ENCODE peak calls at places on chromosomes 6 and 20, in eight cellular contexts. G is WTC11, Z is BJ, T is H9, V is heart left ventricle, W is cardiac muscle cell, P is HCT116, C is fibroblast of mammary gland. I is an unnamed sample.

GRCh38 chr6:168025831-168026325 is 28.4 kb downstream of the KIF25 start:
- DNase-seq in G (no peak), Z (no peak), T (no peak), V (no peak), W (no peak), P (no peak), C (no peak), I (no peak)

GRCh38 chr20:36969478-36970186 is 18.1 kb upstream of the SAMHD1 start:
- DNase-seq in G (no peak), Z (no peak), T (no peak), V (no peak), W (no peak), P (no peak), C (no peak), I (no peak)

GRCh38 chr20:62021794-62022419 is 43.8 kb downstream of the TAF4 start:
- DNase-seq in G (no peak), Z (no peak), T (no peak), V (no peak), W (no peak), P (no peak), C (no peak), I (no peak)

GRCh38 chr20:46400828-46401477 is 5.5 kb downstream of the ELMO2 start:
- DNase-seq in G (no peak), Z (peak; percentile 50), T (no peak), V (no peak), W (no peak), P (no peak), C (peak; percentile 61), I (no peak)

GRCh38 chr6:116933488-116933887 is 56.4 kb downstream of the RFX6 start:
- DNase-seq in G (no peak), Z (no peak), T (no peak), V (no peak), W (no peak), P (no peak), C (no peak), I (no peak)

GRCh38 chr20:11849976-11850670 is 67.6 kb upstream of the BTBD3 start:
- DNase-seq in G (no peak), Z (no peak), T (no peak), V (no peak), W (no peak), P (peak; percentile 8), C (peak; percentile 93), I (no peak)

GRCh38 chr6:168459572-168459971 is 18.6 kb downstream of the SMOC2 start:
- DNase-seq in G (no peak), Z (no peak), T (no peak), V (no peak), W (no peak), P (no peak), C (no peak), I (no peak)

GRCh38 chr6:110216140-110216539 is 35.9 kb downstream of the CDC40 start:
- DNase-seq in G (no peak), Z (no peak), T (no peak), V (no peak), W (no peak), P (no peak), C (no peak), I (no peak)

GRCh38 chr6:123803862-123804681 is at the start of gene NKAIN2:
- DNase-seq in G (peak; percentile 60), Z (no peak), T (peak; percentile 78), V (peak; percentile 27), W (peak; percentile 74), P (no peak), C (no peak), I (peak; percentile 24)

GRCh38 chr6:87722831-87723726 is 21.0 kb upstream of the AKIRIN2 start:
- DNase-seq in G (peak; percentile 46), Z (peak; percentile 79), T (peak; percentile 81), V (peak; percentile 80), W (peak; percentile 23), P (peak; percentile 75), C (peak; percentile 98), I (peak; percentile 58)

GRCh38 chr6:169339731-169340314 is 86.2 kb upstream of the THBS2 start:
- DNase-seq in G (no peak), Z (no peak), T (no peak), V (no peak), W (no peak), P (no peak), C (no peak), I (peak; percentile 41)

GRCh38 chr20:18851556-18852098 is 38.0 kb downstream of the SCP2D1 start:
- DNase-seq in G (no peak), Z (no peak), T (no peak), V (no peak), W (no peak), P (no peak), C (no peak), I (no peak)

GRCh38 chr20:48621256-48622078 is 206.3 kb downstream of the PREX1 start:
- DNase-seq in G (no peak), Z (no peak), T (no peak), V (no peak), W (no peak), P (no peak), C (no peak), I (peak; percentile 76)

GRCh38 chr6:101401792-101402617 is 8.5 kb downstream of the GRIK2 start:
- DNase-seq in G (peak; percentile 75), Z (no peak), T (peak; percentile 83), V (peak; percentile 40), W (peak; percentile 61), P (no peak), C (no peak), I (no peak)

GRCh38 chr20:47857142-47857993 is 72.1 kb upstream of the SULF2 start:
- DNase-seq in G (no peak), Z (no peak), T (no peak), V (peak; percentile 53), W (no peak), P (no peak), C (peak; percentile 34), I (no peak)

GRCh38 chr20:43925215-43925614 is 10.6 kb downstream of the TOX2 start:
- DNase-seq in G (no peak), Z (no peak), T (no peak), V (no peak), W (no peak), P (no peak), C (no peak), I (no peak)

GRCh38 chr6:109308018-109308492 is 74.2 kb downstream of the CD164 start:
- DNase-seq in G (no peak), Z (peak; percentile 7), T (no peak), V (peak; percentile 70), W (no peak), P (no peak), C (peak; percentile 98), I (no peak)

GRCh38 chr6:25137497-25137896 is 141.7 kb upstream of the CARMIL1 start:
- DNase-seq in G (no peak), Z (no peak), T (no peak), V (no peak), W (no peak), P (no peak), C (peak; percentile 39), I (no peak)

GRCh38 chr20:10715035-10715434 is 41.2 kb upstream of the JAG1 start:
- DNase-seq in G (no peak), Z (no peak), T (no peak), V (no peak), W (no peak), P (no peak), C (peak; percentile 56), I (no peak)

GRCh38 chr6:34589633-34590139 is 33.6 kb upstream of the SPDEF start:
- DNase-seq in G (no peak), Z (no peak), T (no peak), V (no peak), W (no peak), P (no peak), C (no peak), I (no peak)
- TF ChIP-seq CTCF in G (no peak), Z (no peak), T (peak; percentile 43), V (no peak), W (no peak), P (no peak), C (no peak), I (peak; percentile 8)

GRCh38 chr6:5174756-5175155 is 86.0 kb downstream of the LYRM4 start:
- DNase-seq in G (no peak), Z (no peak), T (no peak), V (no peak), W (no peak), P (no peak), C (no peak), I (no peak)

GRCh38 chr6:5175635-5176034 is 85.1 kb downstream of the LYRM4 start:
- DNase-seq in G (no peak), Z (no peak), T (no peak), V (no peak), W (no peak), P (no peak), C (no peak), I (no peak)

GRCh38 chr6:5173862-5174643 is 86.7 kb downstream of the LYRM4 start:
- DNase-seq in G (no peak), Z (no peak), T (no peak), V (no peak), W (no peak), P (no peak), C (no peak), I (no peak)

GRCh38 chr6:5172057-5172683 is 87.0 kb downstream of the PPP1R3G start:
- DNase-seq in G (no peak), Z (no peak), T (no peak), V (no peak), W (no peak), P (no peak), C (no peak), I (no peak)

GRCh38 chr6:5175195-5175594 is 85.6 kb downstream of the LYRM4 start:
- DNase-seq in G (peak; percentile 77), Z (no peak), T (peak; percentile 74), V (no peak), W (peak; percentile 49), P (no peak), C (peak; percentile 10), I (no peak)
- TF ChIP-seq CTCF in G (peak; percentile 58), Z (peak; percentile 22), T (peak; percentile 87), V (no peak), W (peak; percentile 42), P (peak; percentile 66), C (peak; percentile 41), I (no peak)

GRCh38 chr20:32437391-32438074 is 79.4 kb downstream of the ASXL1 start:
- DNase-seq in G (no peak), Z (no peak), T (no peak), V (no peak), W (no peak), P (no peak), C (no peak), I (no peak)
- TF ChIP-seq CTCF in G (peak; percentile 44), Z (peak; percentile 21), T (peak; percentile 71), V (no peak), W (peak; percentile 21), P (peak; percentile 45), C (peak; percentile 30), I (peak; percentile 44)

DNA sequence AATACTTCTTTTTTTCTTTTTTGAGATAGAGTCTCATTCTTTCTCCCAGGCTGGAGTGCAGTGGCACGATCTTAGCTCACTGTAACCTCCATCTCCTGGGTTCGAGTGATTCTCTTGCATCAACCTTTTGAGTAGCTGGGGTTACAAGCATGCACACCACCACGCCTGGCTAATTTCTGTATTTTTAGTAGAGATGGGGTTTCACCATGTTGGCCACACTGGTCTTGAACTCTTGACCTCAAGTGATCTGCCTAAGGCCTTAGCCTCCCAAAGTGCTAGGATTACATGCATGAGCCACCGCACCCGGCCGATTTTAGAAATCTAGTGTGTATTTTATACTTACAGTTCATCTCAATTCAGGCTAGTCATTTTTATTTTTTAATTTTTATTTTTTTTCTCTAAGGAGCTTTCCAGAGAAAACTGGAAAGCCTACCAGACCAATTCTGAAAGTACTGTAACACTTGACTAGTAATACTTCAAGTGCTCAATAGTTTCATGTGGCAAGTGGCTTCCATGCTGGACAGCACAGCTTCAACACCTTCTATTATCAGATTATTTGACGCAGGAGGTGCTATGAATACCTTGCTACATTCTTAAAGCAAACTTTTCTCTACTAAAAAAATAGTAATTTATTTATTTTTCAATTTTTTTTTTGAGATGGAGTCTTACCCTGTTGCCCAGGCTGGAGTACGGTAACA is 25.0 kb downstream of the POLR1C start:
- DNase-seq in G (no peak), Z (no peak), T (no peak), V (no peak), W (no peak), P (no peak), C (no peak), I (no peak)
- TF ChIP-seq CTCF in G (no peak), Z (no peak), T (no peak), V (no peak), W (no peak), P (no peak), C (no peak), I (no peak)